ENCODE peak calls at places on chromosome 7, in five cellular contexts. K is mucosa of descending colon, R is heart left ventricle, Q is psoas muscle, V is lower lobe of right lung. A is an unnamed sample.

GRCh38 chr7:32937344-32938174 is 19.7 kb upstream of the FKBP9 start:
- DNase-seq in R (peak; percentile 55), K (no peak), Q (peak; percentile 38), V (no peak), A (peak; percentile 49)

GRCh38 chr7:124856299-124856888 is 73.2 kb downstream of the POT1 start:
- DNase-seq in K (no peak), V (no peak), R (no peak), Q (no peak), A (no peak)

GRCh38 chr7:83301416-83301815 is 138.7 kb upstream of the PCLO start:
- DNase-seq in V (no peak), K (no peak), Q (no peak), R (no peak), A (no peak)

GRCh38 chr7:23009303-23009702 is 4.6 kb downstream of the HYCC1 start:
- DNase-seq in V (no peak), Q (no peak), K (no peak), R (no peak), A (no peak)

GRCh38 chr7:137476937-137477336 is 133.4 kb upstream of the PTN start:
- DNase-seq in K (no peak), Q (no peak), R (no peak), V (no peak), A (no peak)

GRCh38 chr7:98520356-98520932 is 96.6 kb upstream of the NPTX2 start:
- DNase-seq in Q (no peak), V (no peak), R (no peak), K (no peak), A (no peak)

GRCh38 chr7:121302214-121302745 is 26.5 kb upstream of the WNT16 start:
- DNase-seq in R (no peak), K (no peak), Q (no peak), V (no peak), A (no peak)

GRCh38 chr7:93150200-93150835 is 2.1 kb upstream of the SAMD9L start:
- DNase-seq in K (no peak), Q (no peak), V (no peak), R (no peak), A (no peak)

GRCh38 chr7:11300231-11300630 is 326.6 kb downstream of the PHF14 start:
- DNase-seq in Q (no peak), R (no peak), K (no peak), V (no peak), A (no peak)

GRCh38 chr7:27616914-27617548 is 45.7 kb downstream of the HIBADH start:
- DNase-seq in Q (no peak), V (no peak), K (no peak), R (no peak), A (no peak)

GRCh38 chr7:139321071-139321745 is 19.9 kb upstream of the FMC1 start:
- DNase-seq in K (no peak), Q (no peak), R (no peak), V (no peak), A (no peak)

GRCh38 chr7:47045169-47045568 is 536.7 kb downstream of the TNS3 start:
- DNase-seq in K (no peak), R (peak; percentile 40), Q (peak; percentile 26), V (no peak), A (peak; percentile 64)

GRCh38 chr7:142793156-142793555 is 22.4 kb downstream of the PRSS2 start:
- DNase-seq in R (no peak), Q (no peak), K (no peak), V (no peak), A (no peak)

GRCh38 chr7:33108591-33108930 is 643 bp downstream of the RP9 start:
- DNase-seq in K (peak; percentile 28), R (no peak), Q (no peak), V (no peak), A (no peak)

GRCh38 chr7:151993977-151994676 is 31.3 kb upstream of the GALNT11 start:
- DNase-seq in Q (no peak), R (no peak), V (no peak), K (no peak), A (no peak)

GRCh38 chr7:28623105-28623730 is 210.9 kb downstream of the CREB5 start:
- DNase-seq in K (no peak), V (no peak), Q (no peak), R (no peak), A (no peak)

GRCh38 chr7:90825779-90826178 is 229.7 kb downstream of the CDK14 start:
- DNase-seq in K (no peak), V (no peak), R (no peak), Q (no peak), A (no peak)

GRCh38 chr7:136677456-136678365 is 190.7 kb upstream of the CHRM2 start:
- DNase-seq in R (no peak), K (no peak), Q (no peak), V (no peak), A (no peak)

GRCh38 chr7:65731562-65732035 is 141.3 kb upstream of the VKORC1L1 start:
- DNase-seq in V (peak; percentile 64), R (no peak), K (peak; percentile 60), Q (no peak), A (peak; percentile 18)

GRCh38 chr7:25952277-25953057 is 199.5 kb upstream of the NFE2L3 start:
- DNase-seq in K (peak; percentile 37), R (no peak), Q (no peak), V (no peak), A (no peak)

GRCh38 chr7:44580945-44581344 is 1.1 kb downstream of the TMED4 start:
- DNase-seq in V (no peak), K (peak; percentile 50), Q (no peak), R (no peak), A (no peak)

GRCh38 chr7:77696057-77696642 is at the start of gene RSBN1L:
- DNase-seq in K (peak; percentile 99), Q (peak; percentile 98), V (peak; percentile 98), R (peak; percentile 99), A (peak; percentile 99)

GRCh38 chr7:77698042-77698625 is 1.9 kb downstream of the RSBN1L start:
- DNase-seq in V (no peak), K (no peak), R (no peak), Q (no peak), A (no peak)

GRCh38 chr7:77697535-77697831 is 1.2 kb downstream of the RSBN1L start:
- DNase-seq in K (peak; percentile 55), R (peak; percentile 67), V (peak; percentile 65), Q (peak; percentile 32), A (peak; percentile 40)

GRCh38 chr7:77696643-77697534 is 630 bp downstream of the RSBN1L start:
- DNase-seq in Q (peak; percentile 58), R (peak; percentile 54), K (peak; percentile 78), V (peak; percentile 81), A (peak; percentile 39)

GRCh38 chr7:77699056-77699455 is 2.8 kb downstream of the RSBN1L start:
- DNase-seq in V (no peak), K (no peak), Q (no peak), R (no peak), A (no peak)
- H3K4me1 ChIP-seq in V (peaks cover 68% of the 10 kb centered on the region), K (peaks cover 36% of the 10 kb centered on the region), Q (peaks cover 32% of the 10 kb centered on the region), R (peaks cover 49% of the 10 kb centered on the region), A (peaks cover 83% of the 10 kb centered on the region)

DNA sequence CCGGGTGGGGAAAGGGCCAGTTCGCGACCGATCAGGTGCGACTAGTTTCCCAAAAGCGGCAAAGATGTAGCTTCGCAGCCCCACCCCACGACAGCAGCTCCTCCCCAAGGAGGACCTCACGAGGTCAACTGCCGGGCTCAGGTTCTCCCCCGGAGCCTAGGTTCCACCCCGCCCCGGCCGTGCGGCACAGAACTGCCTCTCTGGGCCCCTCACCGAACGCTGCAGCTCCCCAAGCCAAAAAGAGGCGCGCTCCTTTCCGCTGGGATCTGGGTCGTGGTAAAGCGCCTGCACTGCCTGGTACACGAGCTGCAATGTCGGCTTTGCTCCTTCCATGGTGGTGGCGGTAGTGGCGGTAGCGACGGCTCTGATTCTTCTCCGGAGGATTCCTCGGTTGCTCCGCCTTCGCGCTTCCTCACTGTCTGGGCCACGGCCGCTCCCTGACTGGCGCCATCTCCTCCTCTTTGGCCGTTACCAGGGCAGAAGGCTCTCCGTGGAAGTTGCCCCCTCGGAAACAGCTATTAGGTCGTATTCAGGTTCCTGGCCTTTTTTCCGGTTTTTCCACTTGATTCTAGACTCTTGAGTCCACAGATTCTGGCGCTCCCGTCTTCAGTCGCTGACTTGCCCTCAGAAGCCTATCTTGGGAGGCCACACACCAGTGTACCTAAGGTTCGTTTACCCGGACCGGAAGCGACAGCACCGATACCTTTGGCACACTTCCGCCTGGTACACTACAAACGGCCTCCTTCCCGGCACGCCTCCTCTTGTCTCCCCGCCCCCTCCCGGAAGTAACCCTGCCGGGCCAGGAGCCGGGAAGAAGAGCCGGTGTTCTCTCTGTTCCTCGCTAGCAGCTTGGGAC is at the start of gene TNPO3:
- DNase-seq in R (peak; percentile 94), Q (peak; percentile 95), V (peak; percentile 94), K (peak; percentile 97), A (peak; percentile 94)
- TF ChIP-seq CTCF in R (no peak), Q (no peak), V (no peak), K (no peak), A (no peak)

DNA sequence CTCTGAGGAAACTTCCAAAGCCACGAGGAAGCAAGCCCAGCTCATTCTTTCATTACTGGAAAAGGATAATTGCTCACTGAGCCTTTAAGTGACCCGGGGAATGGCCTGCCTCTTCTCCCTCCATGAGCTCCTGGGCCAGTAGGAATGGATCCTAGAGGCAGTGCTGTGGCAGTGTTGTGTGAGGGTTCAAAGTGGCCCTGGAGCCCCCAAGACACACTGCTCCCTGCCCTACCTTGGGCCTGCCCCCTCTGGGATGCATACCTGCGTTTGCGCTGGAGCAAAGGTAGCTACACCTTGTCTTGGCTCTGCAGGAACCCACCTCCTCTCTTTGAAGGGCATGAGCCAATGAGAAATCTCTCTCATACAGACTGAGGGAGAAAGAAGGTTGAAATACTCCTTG is 115.8 kb upstream of the ANLN start:
- DNase-seq in R (no peak), K (no peak), Q (no peak), V (no peak), A (no peak)
- H3K4me1 ChIP-seq in R (peaks cover 33% of the 10 kb centered on the region), K (no peaks in the 10 kb centered on the region), Q (peaks cover 52% of the 10 kb centered on the region), V (peaks cover 8% of the 10 kb centered on the region), A (peaks cover 63% of the 10 kb centered on the region)

GRCh38 chr7:41416208-41416595 is 286.7 kb downstream of the INHBA start:
- DNase-seq in R (no peak), V (no peak), Q (no peak), K (no peak), A (no peak)
- TF ChIP-seq CTCF in R (no peak), V (no peak), Q (no peak), K (no peak), A (no peak)

A was measured in left ventricle myocardium inferior.